ENCODE peak calls at places on chromosomes 4 and X, in six cellular contexts. One of them, this sample, is unnamed.

GRCh38 chrX:119093991-119094741 is 21.4 kb downstream of the CT47C1 start:
- DNase-seq in heart right ventricle: no peak
- DNase-seq in ureter: no peak
- DNase-seq in stimulated activated CD8-positive, alpha-beta memory T cell treated with anti-CD3 and anti-CD28 coated beads, Interleukin-2, amount 100 ng/mL, for 48 hours: no peak
- DNase-seq in aorta: no peak
- DNase-seq in H9: no peak
- DNase-seq in this sample: no peak

GRCh38 chr4:78532046-78532445 is 19.5 kb upstream of the ANXA3 start:
- DNase-seq in aorta: no peak
- DNase-seq in ureter: no peak
- DNase-seq in stimulated activated CD8-positive, alpha-beta memory T cell treated with anti-CD3 and anti-CD28 coated beads, Interleukin-2, amount 100 ng/mL, for 48 hours: no peak
- DNase-seq in H9: no peak
- DNase-seq in heart right ventricle: no peak
- DNase-seq in this sample: no peak

GRCh38 chr4:185779520-185779919 is 32.5 kb downstream of the SORBS2 start:
- DNase-seq in ureter: no peak
- DNase-seq in heart right ventricle: no peak
- DNase-seq in stimulated activated CD8-positive, alpha-beta memory T cell treated with anti-CD3 and anti-CD28 coated beads, Interleukin-2, amount 100 ng/mL, for 48 hours: no peak
- DNase-seq in aorta: no peak
- DNase-seq in H9: no peak
- DNase-seq in this sample: no peak

GRCh38 chrX:25858273-25858880 is 279.8 kb upstream of the MAGEB18 start:
- DNase-seq in heart right ventricle: no peak
- DNase-seq in aorta: no peak
- DNase-seq in H9: no peak
- DNase-seq in ureter: no peak
- DNase-seq in stimulated activated CD8-positive, alpha-beta memory T cell treated with anti-CD3 and anti-CD28 coated beads, Interleukin-2, amount 100 ng/mL, for 48 hours: no peak
- DNase-seq in this sample: no peak

GRCh38 chr4:1683371-1683902 is 676 bp downstream of the FAM53A start:
- DNase-seq in heart right ventricle: no peak
- DNase-seq in ureter: no peak
- DNase-seq in H9: peak; percentile 45
- DNase-seq in aorta: peak; percentile 84
- DNase-seq in stimulated activated CD8-positive, alpha-beta memory T cell treated with anti-CD3 and anti-CD28 coated beads, Interleukin-2, amount 100 ng/mL, for 48 hours: no peak
- DNase-seq in this sample: peak; percentile 72

GRCh38 chrX:153926863-153927685 is 1.0 kb upstream of the ARHGAP4 start:
- DNase-seq in ureter: peak; percentile 66
- DNase-seq in stimulated activated CD8-positive, alpha-beta memory T cell treated with anti-CD3 and anti-CD28 coated beads, Interleukin-2, amount 100 ng/mL, for 48 hours: peak; percentile 40
- DNase-seq in heart right ventricle: peak; percentile 46
- DNase-seq in H9: peak; percentile 61
- DNase-seq in aorta: no peak
- DNase-seq in this sample: peak; percentile 74

GRCh38 chr4:76948441-76949292 is 885 bp upstream of the SEPTIN11 start:
- DNase-seq in heart right ventricle: peak; percentile 72
- DNase-seq in ureter: peak; percentile 79
- DNase-seq in stimulated activated CD8-positive, alpha-beta memory T cell treated with anti-CD3 and anti-CD28 coated beads, Interleukin-2, amount 100 ng/mL, for 48 hours: peak; percentile 36
- DNase-seq in H9: peak; percentile 75
- DNase-seq in aorta: peak; percentile 91
- DNase-seq in this sample: peak; percentile 75

GRCh38 chrX:74118503-74118902 is 185.5 kb upstream of the ZCCHC13 start:
- DNase-seq in stimulated activated CD8-positive, alpha-beta memory T cell treated with anti-CD3 and anti-CD28 coated beads, Interleukin-2, amount 100 ng/mL, for 48 hours: no peak
- DNase-seq in heart right ventricle: no peak
- DNase-seq in H9: no peak
- DNase-seq in ureter: no peak
- DNase-seq in aorta: no peak
- DNase-seq in this sample: no peak

GRCh38 chr4:3704669-3705068 is 61.5 kb upstream of the ADRA2C start:
- DNase-seq in stimulated activated CD8-positive, alpha-beta memory T cell treated with anti-CD3 and anti-CD28 coated beads, Interleukin-2, amount 100 ng/mL, for 48 hours: no peak
- DNase-seq in ureter: no peak
- DNase-seq in H9: no peak
- DNase-seq in heart right ventricle: no peak
- DNase-seq in aorta: peak; percentile 57
- DNase-seq in this sample: no peak

GRCh38 chrX:40331766-40332165 is 234.0 kb upstream of the BCOR start:
- DNase-seq in heart right ventricle: no peak
- DNase-seq in aorta: no peak
- DNase-seq in H9: no peak
- DNase-seq in ureter: no peak
- DNase-seq in stimulated activated CD8-positive, alpha-beta memory T cell treated with anti-CD3 and anti-CD28 coated beads, Interleukin-2, amount 100 ng/mL, for 48 hours: no peak
- DNase-seq in this sample: no peak

GRCh38 chrX:111728096-111728495 is 47.1 kb downstream of the ALG13 start:
- DNase-seq in heart right ventricle: no peak
- DNase-seq in H9: no peak
- DNase-seq in stimulated activated CD8-positive, alpha-beta memory T cell treated with anti-CD3 and anti-CD28 coated beads, Interleukin-2, amount 100 ng/mL, for 48 hours: no peak
- DNase-seq in aorta: no peak
- DNase-seq in ureter: no peak
- DNase-seq in this sample: peak; percentile 11

GRCh38 chrX:103002576-103002975 is 61.4 kb downstream of the BEX1 start:
- DNase-seq in ureter: no peak
- DNase-seq in heart right ventricle: no peak
- DNase-seq in aorta: no peak
- DNase-seq in stimulated activated CD8-positive, alpha-beta memory T cell treated with anti-CD3 and anti-CD28 coated beads, Interleukin-2, amount 100 ng/mL, for 48 hours: no peak
- DNase-seq in H9: no peak
- DNase-seq in this sample: no peak

GRCh38 chr4:90028460-90028859 is 98.7 kb upstream of the CCSER1 start:
- DNase-seq in aorta: no peak
- DNase-seq in ureter: no peak
- DNase-seq in heart right ventricle: no peak
- DNase-seq in stimulated activated CD8-positive, alpha-beta memory T cell treated with anti-CD3 and anti-CD28 coated beads, Interleukin-2, amount 100 ng/mL, for 48 hours: no peak
- DNase-seq in H9: no peak
- DNase-seq in this sample: no peak

GRCh38 chr4:183903021-183903760 is 1.9 kb upstream of the STOX2 start:
- DNase-seq in H9: no peak
- DNase-seq in aorta: no peak
- DNase-seq in heart right ventricle: no peak
- DNase-seq in ureter: no peak
- DNase-seq in stimulated activated CD8-positive, alpha-beta memory T cell treated with anti-CD3 and anti-CD28 coated beads, Interleukin-2, amount 100 ng/mL, for 48 hours: no peak
- DNase-seq in this sample: no peak

GRCh38 chrX:10524578-10524977 is 95.8 kb downstream of the MID1 start:
- DNase-seq in stimulated activated CD8-positive, alpha-beta memory T cell treated with anti-CD3 and anti-CD28 coated beads, Interleukin-2, amount 100 ng/mL, for 48 hours: no peak
- DNase-seq in H9: no peak
- DNase-seq in aorta: no peak
- DNase-seq in ureter: no peak
- DNase-seq in heart right ventricle: no peak
- DNase-seq in this sample: no peak

GRCh38 chrX:31139966-31140365 is 68.1 kb upstream of the FTHL17 start:
- DNase-seq in stimulated activated CD8-positive, alpha-beta memory T cell treated with anti-CD3 and anti-CD28 coated beads, Interleukin-2, amount 100 ng/mL, for 48 hours: no peak
- DNase-seq in ureter: no peak
- DNase-seq in H9: no peak
- DNase-seq in aorta: no peak
- DNase-seq in heart right ventricle: no peak
- DNase-seq in this sample: no peak

GRCh38 chr4:572594-572993 is 3.5 kb downstream of the TMEM271 start:
- DNase-seq in aorta: no peak
- DNase-seq in stimulated activated CD8-positive, alpha-beta memory T cell treated with anti-CD3 and anti-CD28 coated beads, Interleukin-2, amount 100 ng/mL, for 48 hours: no peak
- DNase-seq in heart right ventricle: no peak
- DNase-seq in H9: no peak
- DNase-seq in ureter: no peak
- DNase-seq in this sample: no peak

GRCh38 chr4:154822775-154823174 is 41.7 kb downstream of the RBM46 start:
- DNase-seq in aorta: no peak
- DNase-seq in H9: no peak
- DNase-seq in heart right ventricle: no peak
- DNase-seq in stimulated activated CD8-positive, alpha-beta memory T cell treated with anti-CD3 and anti-CD28 coated beads, Interleukin-2, amount 100 ng/mL, for 48 hours: no peak
- DNase-seq in ureter: no peak
- DNase-seq in this sample: peak; percentile 1

GRCh38 chrX:41923925-41924693 is 755 bp upstream of the CASK start:
- DNase-seq in ureter: no peak
- DNase-seq in aorta: no peak
- DNase-seq in stimulated activated CD8-positive, alpha-beta memory T cell treated with anti-CD3 and anti-CD28 coated beads, Interleukin-2, amount 100 ng/mL, for 48 hours: no peak
- DNase-seq in heart right ventricle: no peak
- DNase-seq in H9: peak; percentile 40
- DNase-seq in this sample: peak; percentile 39

GRCh38 chr4:7738458-7739076 is 201.1 kb downstream of the AFAP1 start:
- DNase-seq in heart right ventricle: no peak
- DNase-seq in H9: no peak
- DNase-seq in aorta: no peak
- DNase-seq in stimulated activated CD8-positive, alpha-beta memory T cell treated with anti-CD3 and anti-CD28 coated beads, Interleukin-2, amount 100 ng/mL, for 48 hours: no peak
- DNase-seq in ureter: no peak
- DNase-seq in this sample: no peak

GRCh38 chr4:11765849-11766453 is 337.3 kb upstream of the HS3ST1 start:
- DNase-seq in heart right ventricle: no peak
- DNase-seq in aorta: no peak
- DNase-seq in ureter: no peak
- DNase-seq in stimulated activated CD8-positive, alpha-beta memory T cell treated with anti-CD3 and anti-CD28 coated beads, Interleukin-2, amount 100 ng/mL, for 48 hours: no peak
- DNase-seq in H9: peak; percentile 32
- DNase-seq in this sample: peak; percentile 53

GRCh38 chr4:107167051-107167450 is 130.9 kb upstream of the DKK2 start:
- DNase-seq in ureter: no peak
- DNase-seq in aorta: no peak
- DNase-seq in stimulated activated CD8-positive, alpha-beta memory T cell treated with anti-CD3 and anti-CD28 coated beads, Interleukin-2, amount 100 ng/mL, for 48 hours: no peak
- DNase-seq in heart right ventricle: no peak
- DNase-seq in H9: no peak
- DNase-seq in this sample: no peak

GRCh38 chr4:159655547-159655946 is 552.7 kb downstream of the RAPGEF2 start:
- DNase-seq in heart right ventricle: no peak
- DNase-seq in aorta: no peak
- DNase-seq in stimulated activated CD8-positive, alpha-beta memory T cell treated with anti-CD3 and anti-CD28 coated beads, Interleukin-2, amount 100 ng/mL, for 48 hours: no peak
- DNase-seq in ureter: no peak
- DNase-seq in H9: no peak
- DNase-seq in this sample: peak; percentile 99

GRCh38 chrX:86696951-86697350 is 548.7 kb downstream of the DACH2 start:
- DNase-seq in stimulated activated CD8-positive, alpha-beta memory T cell treated with anti-CD3 and anti-CD28 coated beads, Interleukin-2, amount 100 ng/mL, for 48 hours: no peak
- DNase-seq in H9: no peak
- DNase-seq in heart right ventricle: no peak
- DNase-seq in aorta: no peak
- DNase-seq in ureter: no peak
- DNase-seq in this sample: no peak

This sample was measured in LHCN-M2.